ENCODE peak calls at places on chromosome 3, in seven cellular contexts. S is ovary; H is CD8-positive, alpha-beta T cell; T is upper lobe of right lung; C is vagina; B is Peyer's patch; E is WERI-Rb-1. A is an unnamed sample. For H3K36me3, the result is how much of the 10 kb centered on the place peaks cover.

GRCh38 chr3:18058666-18059065 is 316.2 kb upstream of the TBC1D5 start:
- DNase-seq in S (no peak), H (no peak), T (no peak), C (no peak), B (no peak), E (no peak), A (no peak)

GRCh38 chr3:112496368-112497067 is 2.8 kb downstream of the BTLA start:
- DNase-seq in S (no peak), H (no peak), T (no peak), C (no peak), B (no peak), E (no peak), A (no peak)

GRCh38 chr3:177431525-177432255 is 234.4 kb upstream of the TBL1XR1 start:
- DNase-seq in S (no peak), H (no peak), T (no peak), C (no peak), B (no peak), E (no peak), A (no peak)

GRCh38 chr3:25277503-25277902 is 150.6 kb upstream of the RARB start:
- DNase-seq in S (no peak), H (no peak), T (no peak), C (no peak), B (no peak), E (no peak), A (no peak)

GRCh38 chr3:9198261-9198660 is 51.2 kb downstream of the SRGAP3 start:
- DNase-seq in S (no peak), H (no peak), T (no peak), C (no peak), B (no peak), E (no peak), A (no peak)

GRCh38 chr3:136075218-136075808 is 109.8 kb downstream of the PPP2R3A start:
- DNase-seq in S (peak), H (peak), T (no peak), C (no peak), B (peak), E (peak), A (peak)

GRCh38 chr3:115922681-115923347 is 299.5 kb downstream of the GAP43 start:
- DNase-seq in S (no peak), H (no peak), T (no peak), C (no peak), B (no peak), E (peak), A (no peak)

GRCh38 chr3:30059240-30059639 is 547.2 kb upstream of the TGFBR2 start:
- DNase-seq in S (no peak), H (no peak), T (no peak), C (no peak), B (no peak), E (no peak), A (no peak)

GRCh38 chr3:121724130-121724529 is 25.4 kb downstream of the GOLGB1 start:
- DNase-seq in S (no peak), H (no peak), T (no peak), C (no peak), B (no peak), E (no peak), A (no peak)

DNA sequence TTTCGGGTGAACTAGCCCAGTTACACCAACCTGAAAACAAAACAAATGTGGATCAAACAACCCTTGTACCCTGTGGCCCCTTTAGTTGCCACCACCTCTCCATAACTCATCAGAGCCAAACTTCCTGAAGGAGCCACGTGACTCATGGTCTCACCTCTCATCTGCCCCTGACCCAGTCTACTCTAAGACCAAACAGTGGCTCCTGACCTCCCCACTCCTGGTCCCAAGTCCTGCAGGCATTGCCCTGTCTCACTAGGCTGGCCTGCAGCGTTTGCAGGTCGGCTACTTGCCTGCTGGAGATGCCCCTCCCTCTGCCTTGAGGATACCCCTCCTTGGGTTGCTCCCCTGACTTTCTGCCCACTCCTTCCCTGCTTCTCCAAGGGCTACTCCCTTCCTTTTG is 23.1 kb downstream of the SLC6A11 start:
- DNase-seq in S (no peak), H (no peak), T (no peak), C (no peak), B (no peak), E (no peak), A (no peak)
- H3K36me3 ChIP-seq in S (under half), H (under half), T (under half), C (under half), B (under half), E (under half), A (under half)

GRCh38 chr3:100260081-100260684 is 609 bp upstream of the TBC1D23 start:
- DNase-seq in S (peak), H (no peak), T (peak), C (no peak), B (no peak), E (no peak), A (peak)
- TF ChIP-seq CTCF in S (no peak), H (no peak), T (peak), C (no peak), B (no peak), E (no peak), A (no peak)

DNA sequence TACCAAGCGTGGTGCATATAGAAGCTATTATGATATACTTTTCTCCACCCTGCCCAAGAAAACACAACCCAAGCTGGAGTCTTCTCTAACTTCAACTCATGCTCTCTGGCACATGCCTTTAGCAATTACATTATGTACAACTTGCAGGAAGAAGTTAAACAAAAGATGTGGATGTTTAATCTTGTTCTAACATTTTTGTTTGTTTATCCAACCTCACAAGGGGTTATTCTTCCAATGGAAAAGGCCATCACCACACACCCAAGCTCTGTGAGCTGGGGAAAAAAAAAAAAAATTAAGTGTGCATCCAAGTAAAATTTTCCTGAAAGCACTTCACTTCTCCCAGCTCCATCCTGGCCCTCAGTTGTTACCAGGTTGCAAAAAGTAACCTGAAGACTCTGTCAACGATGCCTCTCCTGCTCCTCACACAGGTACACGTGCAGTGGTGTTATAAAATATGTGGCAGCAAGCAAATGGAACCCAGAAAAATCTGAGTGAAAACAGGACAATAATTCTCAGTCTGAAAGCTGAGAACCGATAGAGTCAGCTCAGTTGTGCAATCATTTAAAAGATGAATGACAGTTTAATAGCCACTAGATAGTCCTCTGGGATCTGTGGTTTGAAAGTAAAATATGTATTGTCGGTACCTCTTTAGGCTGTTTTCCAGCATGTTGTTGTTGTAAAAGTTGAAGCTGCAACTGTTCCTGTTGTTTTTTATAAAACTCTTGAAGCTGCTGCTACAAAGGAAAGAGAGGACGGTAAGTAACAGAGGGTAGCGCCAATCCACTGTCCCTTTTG is 531.4 kb downstream of the FOXP1 start:
- DNase-seq in S (no peak), H (no peak), T (no peak), C (no peak), B (no peak), E (no peak), A (no peak)
- H3K36me3 ChIP-seq in S (under half), H (under half), T (under half), C (under half), B (under half), E (under half), A (under half)

DNA sequence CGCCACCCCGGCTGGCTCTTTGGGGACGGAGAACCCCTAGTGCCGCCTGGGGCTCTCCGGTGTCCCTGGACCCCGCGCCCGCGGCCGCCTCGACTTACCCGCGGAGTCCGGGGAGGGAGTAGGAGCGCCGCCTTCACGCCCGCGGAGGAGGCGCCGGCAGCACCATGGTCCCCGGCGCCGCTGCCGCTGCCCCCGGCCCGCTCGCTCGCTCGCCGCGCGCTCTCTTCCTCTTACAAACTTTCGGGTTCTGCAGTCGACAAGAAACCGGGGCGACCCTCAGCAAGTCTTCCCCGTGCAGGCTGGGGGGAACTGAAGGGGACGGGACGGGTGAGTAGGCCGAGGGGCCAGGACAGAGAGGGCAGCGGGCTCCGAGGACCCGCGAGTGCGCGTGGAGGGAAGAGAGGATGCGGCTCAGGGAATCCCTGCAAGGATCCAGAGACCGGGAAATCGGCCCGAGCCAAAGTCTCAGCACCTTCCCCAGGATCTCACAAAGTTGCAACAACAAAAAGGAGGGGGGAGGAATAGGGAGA is 2.0 kb downstream of the FOXP1 start:
- DNase-seq in S (peak), H (peak), T (peak), C (no peak), B (peak), E (peak), A (peak)
- TF ChIP-seq CTCF in S (no peak), H (no peak), T (no peak), C (no peak), B (no peak), E (no peak), A (no peak)

GRCh38 chr3:184485256-184485655 is 76.3 kb upstream of the EPHB3 start:
- DNase-seq in S (no peak), H (no peak), T (no peak), C (no peak), B (no peak), E (no peak), A (no peak)
- H3K36me3 ChIP-seq in S (under half), H (under half), T (under half), C (under half), B (under half), E (under half), A (under half)

DNA sequence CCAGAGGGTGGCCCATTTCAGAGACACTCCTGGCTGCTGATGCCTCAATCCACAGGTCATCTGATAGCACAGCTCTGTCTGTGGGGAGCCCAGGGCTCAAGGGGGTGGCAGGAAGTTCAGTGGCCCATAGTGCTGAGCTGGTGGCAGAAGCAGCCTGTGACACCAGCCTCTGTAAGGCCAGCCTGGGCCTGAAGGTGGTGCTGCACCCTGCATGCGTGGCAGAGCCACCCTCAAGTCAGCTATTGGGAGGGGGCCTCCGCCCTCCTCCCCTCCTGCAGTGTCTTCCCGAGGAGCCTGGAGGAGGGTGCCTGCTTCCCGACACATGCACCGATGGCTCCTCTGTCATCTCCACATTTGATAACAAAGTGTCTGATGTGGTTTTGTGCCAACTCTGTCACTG is 3.0 kb downstream of the PLA1A start:
- DNase-seq in S (no peak), H (no peak), T (peak), C (no peak), B (no peak), E (peak), A (no peak)
- TF ChIP-seq CTCF in S (no peak), H (no peak), T (peak), C (no peak), B (no peak), E (peak), A (no peak)

GRCh38 chr3:132509506-132509905 is 87.6 kb upstream of the ACKR4 start:
- DNase-seq in S (no peak), H (no peak), T (no peak), C (no peak), B (no peak), E (no peak), A (no peak)
- H3K36me3 ChIP-seq in S (under half), H (under half), T (half or more), C (half or more), B (under half), E (half or more), A (under half)